ENCODE peak calls at places on chromosomes 1 and 21, in five cellular contexts. P is heart left ventricle; X is astrocyte; Q is CD8-positive, alpha-beta T cell; V is dorsolateral prefrontal cortex. A is an unnamed sample.
A peak's percentile ranks its signal among the peaks of the same experiment; 100 is the strongest.

GRCh38 chr1:61434276-61434675 is 290.7 kb downstream of the TM2D1 start:
- DNase-seq in P (no peak), X (peak; percentile 25), Q (no peak), V (no peak), A (no peak)

GRCh38 chr1:19209439-19209989 is 552 bp downstream of the UBR4 start:
- DNase-seq in P (no peak), X (peak; percentile 36), Q (peak; percentile 5), V (no peak), A (peak; percentile 51)

GRCh38 chr1:53502641-53503432 is 43.6 kb downstream of the DMRTB1 start:
- DNase-seq in P (no peak), X (no peak), Q (no peak), V (no peak), A (no peak)

GRCh38 chr1:67855944-67856343 is 22.7 kb upstream of the GNG12 start:
- DNase-seq in P (no peak), X (no peak), Q (no peak), V (no peak), A (no peak)

GRCh38 chr1:235047331-235047871 is 81.2 kb downstream of the TOMM20 start:
- DNase-seq in P (no peak), X (no peak), Q (no peak), V (no peak), A (no peak)

GRCh38 chr1:209688746-209689234 is 13.6 kb downstream of the G0S2 start:
- DNase-seq in P (peak; percentile 26), X (peak; percentile 51), Q (no peak), V (no peak), A (no peak)

GRCh38 chr21:45156459-45156858 is 82.1 kb downstream of the ADARB1 start:
- DNase-seq in P (no peak), X (no peak), Q (no peak), V (no peak), A (no peak)

GRCh38 chr21:37532868-37533780 is 166.6 kb downstream of the DYRK1A start:
- DNase-seq in P (no peak), X (peak; percentile 70), Q (no peak), V (no peak), A (peak; percentile 18)

GRCh38 chr1:84619383-84620093 is 45.3 kb upstream of the CTBS start:
- DNase-seq in P (no peak), X (peak; percentile 86), Q (no peak), V (no peak), A (no peak)

GRCh38 chr1:219362702-219363101 is 189.0 kb downstream of the LYPLAL1 start:
- DNase-seq in P (no peak), X (no peak), Q (no peak), V (no peak), A (no peak)

GRCh38 chr21:42287193-42288083 is 27.8 kb downstream of the TFF3 start:
- DNase-seq in P (no peak), X (no peak), Q (no peak), V (no peak), A (no peak)

GRCh38 chr1:220770245-220770913 is 16.3 kb upstream of the MTARC1 start:
- DNase-seq in P (no peak), X (no peak), Q (no peak), V (no peak), A (peak; percentile 67)

GRCh38 chr1:169624887-169625286 is 5.0 kb downstream of the SELP start:
- DNase-seq in P (no peak), X (no peak), Q (no peak), V (no peak), A (no peak)

DNA sequence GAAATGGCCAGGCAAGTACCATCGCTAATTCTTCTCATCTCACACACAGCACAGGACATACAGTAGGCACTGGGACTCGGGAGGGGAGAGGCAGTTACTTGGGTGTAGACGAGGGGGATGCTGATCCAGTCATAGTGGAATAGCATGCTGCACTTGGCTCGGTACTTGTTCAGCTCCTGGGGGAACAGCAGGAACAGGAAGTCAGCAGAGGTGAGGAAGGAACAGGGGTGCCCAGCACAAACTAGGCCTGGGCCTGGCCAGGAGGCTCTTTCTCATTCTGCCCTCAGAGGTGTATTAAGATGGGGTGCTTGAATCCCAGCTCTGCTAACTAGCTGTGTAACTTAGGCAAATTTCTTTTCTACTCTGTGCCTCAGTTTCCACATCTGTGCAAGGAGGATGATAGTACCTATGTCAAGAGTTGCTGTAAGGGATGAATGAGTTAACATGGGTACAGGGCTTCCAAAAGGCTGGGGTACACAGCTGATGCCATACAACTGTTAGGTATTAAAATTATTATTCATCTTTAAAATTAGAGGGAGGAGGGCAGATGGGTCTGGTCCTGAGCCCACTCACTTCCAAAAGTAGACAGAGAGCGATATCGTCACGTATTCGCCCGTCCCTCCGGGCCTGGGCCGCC is 2.4 kb downstream of the BEST4 start:
- DNase-seq in P (no peak), X (no peak), Q (no peak), V (no peak), A (no peak)
- H3K4me3 ChIP-seq in P (peak overlapping the region; percentile 6), X (peak overlapping the region; percentile 25), Q (peak overlapping the region; percentile 94), V (peak overlapping the region; percentile 52), A (peak overlapping the region; percentile 56)

GRCh38 chr1:153466908-153467307 is 6.5 kb upstream of the S100A7 start:
- DNase-seq in P (no peak), X (peak; percentile 66), Q (no peak), V (no peak), A (no peak)

GRCh38 chr1:153470707-153471106 is 10.3 kb upstream of the S100A7 start:
- DNase-seq in P (no peak), X (no peak), Q (no peak), V (no peak), A (no peak)

GRCh38 chr1:153460551-153460950 is at the start of gene S100A7:
- DNase-seq in P (no peak), X (no peak), Q (no peak), V (no peak), A (no peak)

GRCh38 chr1:153465728-153466625 is 5.5 kb upstream of the S100A7 start:
- DNase-seq in P (peak; percentile 50), X (no peak), Q (peak; percentile 38), V (no peak), A (no peak)
- TF ChIP-seq CTCF in P (peak; percentile 69), X (peak; percentile 59), Q (peak; percentile 70), V (peak; percentile 61), A (peak; percentile 85)

DNA sequence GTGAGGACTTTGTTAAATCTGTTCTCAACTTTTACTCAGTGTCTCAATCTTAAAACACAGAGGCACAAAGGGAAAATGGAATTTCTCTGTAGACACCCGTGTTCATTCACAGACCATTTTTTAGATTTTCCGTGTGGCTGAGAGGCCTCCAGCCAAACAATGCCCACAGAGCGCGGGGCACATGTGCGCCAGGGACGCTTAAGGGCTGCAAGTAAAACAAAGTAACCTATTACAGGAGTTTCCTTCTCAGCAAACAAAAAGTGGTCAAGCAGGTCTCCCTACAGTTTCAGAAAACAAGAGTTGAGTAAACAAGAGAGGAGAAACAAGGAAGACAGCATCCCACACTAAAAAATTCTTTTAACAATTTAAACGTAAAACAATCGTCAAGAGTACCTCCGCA is 115.3 kb downstream of the RERE start:
- DNase-seq in P (no peak), X (no peak), Q (no peak), V (no peak), A (no peak)
- H3K4me3 ChIP-seq in P (peak overlapping the region; percentile 69), X (peak overlapping the region; percentile 68), Q (no peak overlapping the region), V (peak overlapping the region; percentile 65), A (peak overlapping the region; percentile 75)

DNA sequence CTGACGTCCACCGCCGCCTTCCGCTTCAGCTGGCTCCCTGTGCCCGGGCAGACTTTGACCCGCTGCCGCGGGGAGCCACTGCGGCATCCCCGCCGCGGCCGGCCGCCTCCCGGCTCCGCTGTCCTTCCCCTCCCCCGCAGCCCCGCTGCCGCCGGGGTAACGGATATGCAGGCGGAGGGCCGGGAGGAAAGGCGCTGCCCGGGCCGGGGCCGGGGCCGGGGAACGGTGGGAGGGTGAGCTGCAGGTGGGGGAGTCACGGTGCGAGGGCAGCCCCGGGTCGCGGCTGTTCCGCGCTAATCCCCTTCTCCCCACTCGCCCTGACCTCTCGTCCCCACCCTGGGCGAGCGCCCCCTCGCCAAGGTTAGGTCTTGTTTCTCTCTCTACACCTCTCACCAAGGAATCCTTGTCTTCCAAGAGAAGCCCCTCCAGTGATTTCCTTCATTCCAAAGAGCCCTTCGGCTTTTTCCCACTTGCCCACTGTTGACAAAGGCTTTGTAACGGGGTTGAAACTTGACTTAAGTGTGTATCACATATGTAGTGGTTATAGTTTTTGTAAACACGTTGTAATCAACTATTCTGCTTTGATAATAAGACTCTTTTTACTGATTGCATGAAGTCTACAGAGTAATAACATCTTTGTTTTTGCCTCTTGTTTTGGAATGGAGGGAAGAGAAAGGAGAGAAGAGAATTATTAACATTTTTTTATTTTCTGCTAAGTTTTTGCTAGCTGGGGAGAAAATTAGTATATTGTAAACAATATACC is 685 bp downstream of the XPR1 start:
- DNase-seq in P (peak; percentile 70), X (no peak), Q (peak; percentile 16), V (peak; percentile 33), A (no peak)
- TF ChIP-seq CTCF in P (peak; percentile 10), X (peak; percentile 17), Q (no peak), V (peak; percentile 7), A (peak; percentile 23)

GRCh38 chr1:66598670-66599069 is 64.7 kb downstream of the SGIP1 start:
- DNase-seq in P (no peak), X (peak; percentile 80), Q (no peak), V (no peak), A (no peak)

GRCh38 chr1:66596191-66596590 is 62.2 kb downstream of the SGIP1 start:
- DNase-seq in P (no peak), X (no peak), Q (no peak), V (no peak), A (no peak)

GRCh38 chr1:66597500-66597899 is 63.5 kb downstream of the SGIP1 start:
- DNase-seq in P (no peak), X (no peak), Q (no peak), V (no peak), A (no peak)

GRCh38 chr1:66599899-66600737 is 66.2 kb downstream of the SGIP1 start:
- DNase-seq in P (no peak), X (no peak), Q (no peak), V (no peak), A (no peak)

GRCh38 chr1:66599346-66599745 is 65.4 kb downstream of the SGIP1 start:
- DNase-seq in P (no peak), X (no peak), Q (no peak), V (no peak), A (no peak)
- H3K4me3 ChIP-seq in P (no peak overlapping the region), X (no peak overlapping the region), Q (no peak overlapping the region), V (no peak overlapping the region), A (no peak overlapping the region)

GRCh38 chr1:16498573-16499359 is 15.3 kb downstream of the RNU1-1 start:
- DNase-seq in P (peak; percentile 93), X (peak; percentile 59), Q (peak; percentile 62), V (peak; percentile 73), A (peak; percentile 19)
- TF ChIP-seq CTCF in P (no peak), X (no peak), Q (no peak), V (no peak), A (peak; percentile 22)

DNA sequence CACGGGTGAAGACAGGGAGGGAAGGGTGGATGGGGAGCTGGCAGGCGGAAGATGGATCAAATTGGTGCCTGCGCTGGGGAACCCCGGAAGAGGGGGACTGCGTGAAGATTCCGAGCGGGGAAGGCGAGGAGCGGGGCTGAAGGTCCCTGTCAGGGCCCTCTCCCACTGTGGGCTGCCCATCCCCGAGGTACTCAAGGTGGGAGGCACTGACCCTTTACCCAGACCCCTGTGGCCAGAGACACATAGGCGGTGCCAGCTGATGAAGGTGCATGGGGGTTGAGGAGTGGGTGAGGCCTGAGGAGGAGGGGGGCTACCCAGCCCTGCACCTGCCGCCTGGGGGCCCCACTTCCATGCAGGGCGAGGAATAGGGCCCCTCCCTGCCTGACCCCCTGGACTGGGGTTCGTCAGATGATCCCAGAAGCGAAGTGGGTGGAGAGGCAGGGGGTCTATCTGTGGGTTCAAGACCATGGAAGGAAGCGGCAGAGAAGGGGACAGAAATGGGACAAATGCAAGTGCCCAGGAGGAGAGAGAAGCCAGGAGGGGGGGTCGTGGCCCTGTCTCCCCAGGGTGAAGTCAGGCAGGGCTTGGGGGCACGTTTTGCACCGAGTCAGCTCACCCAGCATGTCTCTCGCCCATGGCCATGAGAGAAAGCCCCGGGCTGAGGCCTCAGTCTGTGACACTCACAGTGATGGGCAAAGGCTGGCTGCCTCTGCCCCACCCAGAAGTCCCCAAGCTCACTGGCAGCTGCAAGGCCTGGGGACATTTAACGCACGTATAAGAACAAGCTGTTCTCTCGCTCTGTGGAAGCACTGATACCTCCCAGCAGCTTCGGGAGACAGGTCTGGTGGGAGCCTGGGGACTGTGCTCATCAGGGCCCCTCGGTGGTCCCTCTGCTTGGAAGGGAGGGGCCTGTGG is 7.0 kb upstream of the MMEL1 start:
- DNase-seq in P (no peak), X (no peak), Q (no peak), V (no peak), A (no peak)
- H3K4me3 ChIP-seq in P (no peak overlapping the region), X (no peak overlapping the region), Q (no peak overlapping the region), V (no peak overlapping the region), A (no peak overlapping the region)